ENCODE peak calls at places on chromosome 10, in ten cellular contexts. One of them, this sample, is unnamed.

GRCh38 chr10:87761892-87762291 is 56.1 kb downstream of the ATAD1 start:
- DNase-seq in AG09309: peak; percentile 35
- DNase-seq in lower lobe of right lung: no peak
- DNase-seq in retinal pigment epithelial cell: peak; percentile 27
- DNase-seq in esophagus squamous epithelium: no peak
- DNase-seq in osteocyte: no peak
- DNase-seq in MCF 10A: peak; percentile 87
- DNase-seq in type B pancreatic cell: no peak
- DNase-seq in A549: peak; percentile 58
- DNase-seq in ovary: no peak
- DNase-seq in this sample: no peak

GRCh38 chr10:102669206-102670064 is 25.2 kb downstream of the TRIM8 start:
- DNase-seq in A549: peak; percentile 34
- DNase-seq in ovary: no peak
- DNase-seq in AG09309: no peak
- DNase-seq in retinal pigment epithelial cell: peak; percentile 40
- DNase-seq in MCF 10A: peak; percentile 57
- DNase-seq in osteocyte: no peak
- DNase-seq in lower lobe of right lung: peak; percentile 83
- DNase-seq in type B pancreatic cell: no peak
- DNase-seq in esophagus squamous epithelium: no peak
- DNase-seq in this sample: peak; percentile 88

GRCh38 chr10:130003787-130004613 is 39.9 kb upstream of the EBF3 start:
- DNase-seq in retinal pigment epithelial cell: no peak
- DNase-seq in MCF 10A: no peak
- DNase-seq in type B pancreatic cell: no peak
- DNase-seq in ovary: no peak
- DNase-seq in lower lobe of right lung: no peak
- DNase-seq in esophagus squamous epithelium: no peak
- DNase-seq in A549: no peak
- DNase-seq in osteocyte: no peak
- DNase-seq in AG09309: no peak
- DNase-seq in this sample: no peak

GRCh38 chr10:24711465-24711864 is 12.2 kb downstream of the ARHGAP21 start:
- DNase-seq in esophagus squamous epithelium: no peak
- DNase-seq in type B pancreatic cell: no peak
- DNase-seq in MCF 10A: no peak
- DNase-seq in retinal pigment epithelial cell: no peak
- DNase-seq in lower lobe of right lung: no peak
- DNase-seq in osteocyte: no peak
- DNase-seq in A549: no peak
- DNase-seq in AG09309: no peak
- DNase-seq in ovary: no peak
- DNase-seq in this sample: no peak

GRCh38 chr10:12777840-12778585 is 223.5 kb downstream of the CCDC3 start:
- DNase-seq in MCF 10A: no peak
- DNase-seq in ovary: no peak
- DNase-seq in type B pancreatic cell: no peak
- DNase-seq in retinal pigment epithelial cell: no peak
- DNase-seq in AG09309: no peak
- DNase-seq in lower lobe of right lung: no peak
- DNase-seq in A549: no peak
- DNase-seq in esophagus squamous epithelium: no peak
- DNase-seq in osteocyte: no peak
- DNase-seq in this sample: peak; percentile 17

GRCh38 chr10:5585517-5586222 is 60.9 kb downstream of the CALML3 start:
- DNase-seq in MCF 10A: peak; percentile 43
- DNase-seq in A549: no peak
- DNase-seq in lower lobe of right lung: peak; percentile 50
- DNase-seq in osteocyte: no peak
- DNase-seq in AG09309: no peak
- DNase-seq in retinal pigment epithelial cell: no peak
- DNase-seq in esophagus squamous epithelium: no peak
- DNase-seq in ovary: no peak
- DNase-seq in type B pancreatic cell: no peak
- DNase-seq in this sample: peak; percentile 80

GRCh38 chr10:1732501-1733123 is 4.7 kb downstream of the ADARB2 start:
- DNase-seq in osteocyte: no peak
- DNase-seq in retinal pigment epithelial cell: no peak
- DNase-seq in MCF 10A: peak; percentile 78
- DNase-seq in type B pancreatic cell: no peak
- DNase-seq in esophagus squamous epithelium: no peak
- DNase-seq in lower lobe of right lung: no peak
- DNase-seq in A549: no peak
- DNase-seq in ovary: no peak
- DNase-seq in AG09309: no peak
- DNase-seq in this sample: no peak

GRCh38 chr10:45602082-45602730 is 70.4 kb downstream of the ZFAND4 start:
- DNase-seq in ovary: no peak
- DNase-seq in osteocyte: no peak
- DNase-seq in AG09309: no peak
- DNase-seq in A549: no peak
- DNase-seq in esophagus squamous epithelium: no peak
- DNase-seq in type B pancreatic cell: no peak
- DNase-seq in retinal pigment epithelial cell: no peak
- DNase-seq in lower lobe of right lung: no peak
- DNase-seq in MCF 10A: peak; percentile 5
- DNase-seq in this sample: no peak

GRCh38 chr10:117684673-117685211 is 142.2 kb downstream of the EMX2 start:
- DNase-seq in AG09309: no peak
- DNase-seq in esophagus squamous epithelium: no peak
- DNase-seq in osteocyte: peak; percentile 88
- DNase-seq in ovary: peak; percentile 34
- DNase-seq in retinal pigment epithelial cell: no peak
- DNase-seq in type B pancreatic cell: no peak
- DNase-seq in lower lobe of right lung: peak; percentile 54
- DNase-seq in MCF 10A: peak; percentile 91
- DNase-seq in A549: peak; percentile 40
- DNase-seq in this sample: peak; percentile 32

GRCh38 chr10:132630666-132631347 is 93.2 kb downstream of the INPP5A start:
- DNase-seq in type B pancreatic cell: no peak
- DNase-seq in retinal pigment epithelial cell: no peak
- DNase-seq in MCF 10A: no peak
- DNase-seq in ovary: peak; percentile 72
- DNase-seq in lower lobe of right lung: peak; percentile 51
- DNase-seq in osteocyte: no peak
- DNase-seq in AG09309: no peak
- DNase-seq in esophagus squamous epithelium: no peak
- DNase-seq in A549: no peak
- DNase-seq in this sample: no peak

GRCh38 chr10:61992683-61993629 is 91.5 kb downstream of the ARID5B start:
- DNase-seq in ovary: no peak
- DNase-seq in osteocyte: no peak
- DNase-seq in retinal pigment epithelial cell: peak; percentile 94
- DNase-seq in MCF 10A: peak; percentile 90
- DNase-seq in lower lobe of right lung: peak; percentile 55
- DNase-seq in type B pancreatic cell: no peak
- DNase-seq in A549: peak; percentile 50
- DNase-seq in AG09309: peak; percentile 95
- DNase-seq in esophagus squamous epithelium: no peak
- DNase-seq in this sample: peak; percentile 8

GRCh38 chr10:101560293-101561067 is 27.6 kb downstream of the POLL start:
- DNase-seq in AG09309: no peak
- DNase-seq in lower lobe of right lung: no peak
- DNase-seq in type B pancreatic cell: peak; percentile 52
- DNase-seq in osteocyte: peak; percentile 75
- DNase-seq in esophagus squamous epithelium: no peak
- DNase-seq in MCF 10A: no peak
- DNase-seq in A549: no peak
- DNase-seq in ovary: no peak
- DNase-seq in retinal pigment epithelial cell: no peak
- DNase-seq in this sample: no peak

GRCh38 chr10:16950686-16951681 is 133.8 kb upstream of the RSU1 start:
- DNase-seq in AG09309: no peak
- DNase-seq in lower lobe of right lung: no peak
- DNase-seq in osteocyte: no peak
- DNase-seq in MCF 10A: peak; percentile 33
- DNase-seq in type B pancreatic cell: no peak
- DNase-seq in retinal pigment epithelial cell: peak; percentile 78
- DNase-seq in A549: peak; percentile 13
- DNase-seq in ovary: no peak
- DNase-seq in esophagus squamous epithelium: no peak
- DNase-seq in this sample: peak; percentile 23

GRCh38 chr10:59606551-59606961 is 103.1 kb downstream of the SLC16A9 start:
- DNase-seq in osteocyte: no peak
- DNase-seq in esophagus squamous epithelium: no peak
- DNase-seq in A549: no peak
- DNase-seq in AG09309: no peak
- DNase-seq in ovary: no peak
- DNase-seq in type B pancreatic cell: no peak
- DNase-seq in MCF 10A: peak; percentile 79
- DNase-seq in lower lobe of right lung: no peak
- DNase-seq in retinal pigment epithelial cell: peak; percentile 88
- DNase-seq in this sample: no peak

GRCh38 chr10:5490698-5491464 is 8.5 kb downstream of the CALML5 start:
- DNase-seq in lower lobe of right lung: no peak
- DNase-seq in osteocyte: no peak
- DNase-seq in AG09309: no peak
- DNase-seq in A549: no peak
- DNase-seq in ovary: no peak
- DNase-seq in retinal pigment epithelial cell: no peak
- DNase-seq in esophagus squamous epithelium: no peak
- DNase-seq in MCF 10A: no peak
- DNase-seq in type B pancreatic cell: no peak
- DNase-seq in this sample: no peak

GRCh38 chr10:119281581-119282071 is 74.3 kb downstream of the GRK5 start:
- DNase-seq in AG09309: no peak
- DNase-seq in type B pancreatic cell: no peak
- DNase-seq in esophagus squamous epithelium: no peak
- DNase-seq in retinal pigment epithelial cell: peak; percentile 41
- DNase-seq in osteocyte: no peak
- DNase-seq in MCF 10A: peak; percentile 74
- DNase-seq in ovary: peak; percentile 78
- DNase-seq in lower lobe of right lung: no peak
- DNase-seq in A549: no peak
- DNase-seq in this sample: peak; percentile 98

GRCh38 chr10:5971315-5971832 is 6.0 kb downstream of the IL15RA start:
- DNase-seq in ovary: no peak
- DNase-seq in A549: no peak
- DNase-seq in osteocyte: peak; percentile 57
- DNase-seq in retinal pigment epithelial cell: no peak
- DNase-seq in lower lobe of right lung: peak; percentile 47
- DNase-seq in esophagus squamous epithelium: no peak
- DNase-seq in AG09309: no peak
- DNase-seq in type B pancreatic cell: no peak
- DNase-seq in MCF 10A: peak; percentile 65
- DNase-seq in this sample: no peak

GRCh38 chr10:122112625-122113160 is 123.7 kb downstream of the TACC2 start:
- DNase-seq in lower lobe of right lung: peak; percentile 91
- DNase-seq in esophagus squamous epithelium: no peak
- DNase-seq in MCF 10A: peak; percentile 95
- DNase-seq in retinal pigment epithelial cell: peak; percentile 82
- DNase-seq in A549: peak; percentile 96
- DNase-seq in osteocyte: peak; percentile 96
- DNase-seq in type B pancreatic cell: peak; percentile 85
- DNase-seq in AG09309: peak; percentile 87
- DNase-seq in ovary: peak; percentile 87
- DNase-seq in this sample: peak; percentile 90
- TF ChIP-seq CTCF in lower lobe of right lung: peak; percentile 64
- TF ChIP-seq CTCF in esophagus squamous epithelium: peak; percentile 62
- TF ChIP-seq CTCF in MCF 10A: peak; percentile 30
- TF ChIP-seq CTCF in retinal pigment epithelial cell: peak; percentile 44
- TF ChIP-seq CTCF in A549: peak; percentile 62
- TF ChIP-seq CTCF in osteocyte: peak; percentile 59
- TF ChIP-seq CTCF in type B pancreatic cell: no peak
- TF ChIP-seq CTCF in AG09309: peak; percentile 34
- TF ChIP-seq CTCF in ovary: peak; percentile 87
- TF ChIP-seq CTCF in this sample: peak; percentile 11

GRCh38 chr10:70479161-70479531 is 579 bp downstream of the PALD1 start:
- DNase-seq in A549: peak; percentile 20
- DNase-seq in osteocyte: no peak
- DNase-seq in esophagus squamous epithelium: no peak
- DNase-seq in ovary: peak; percentile 53
- DNase-seq in type B pancreatic cell: no peak
- DNase-seq in MCF 10A: no peak
- DNase-seq in retinal pigment epithelial cell: no peak
- DNase-seq in lower lobe of right lung: no peak
- DNase-seq in AG09309: no peak
- DNase-seq in this sample: no peak
- TF ChIP-seq CTCF in A549: no peak
- TF ChIP-seq CTCF in osteocyte: no peak
- TF ChIP-seq CTCF in esophagus squamous epithelium: no peak
- TF ChIP-seq CTCF in ovary: no peak
- TF ChIP-seq CTCF in type B pancreatic cell: no peak
- TF ChIP-seq CTCF in MCF 10A: no peak
- TF ChIP-seq CTCF in retinal pigment epithelial cell: peak; percentile 2
- TF ChIP-seq CTCF in lower lobe of right lung: no peak
- TF ChIP-seq CTCF in AG09309: no peak
- TF ChIP-seq CTCF in this sample: no peak

GRCh38 chr10:100370561-100370975 is 23.5 kb downstream of the SCD start:
- DNase-seq in osteocyte: no peak
- DNase-seq in AG09309: peak; percentile 4
- DNase-seq in A549: peak; percentile 73
- DNase-seq in MCF 10A: peak; percentile 72
- DNase-seq in type B pancreatic cell: no peak
- DNase-seq in ovary: no peak
- DNase-seq in lower lobe of right lung: no peak
- DNase-seq in retinal pigment epithelial cell: peak; percentile 68
- DNase-seq in esophagus squamous epithelium: no peak
- DNase-seq in this sample: no peak

GRCh38 chr10:100373298-100374136 is 26.5 kb downstream of the SCD start:
- DNase-seq in AG09309: peak; percentile 96
- DNase-seq in esophagus squamous epithelium: peak; percentile 78
- DNase-seq in osteocyte: peak; percentile 98
- DNase-seq in MCF 10A: peak; percentile 100
- DNase-seq in retinal pigment epithelial cell: peak; percentile 100
- DNase-seq in A549: peak; percentile 100
- DNase-seq in lower lobe of right lung: peak; percentile 99
- DNase-seq in ovary: peak; percentile 94
- DNase-seq in type B pancreatic cell: peak; percentile 95
- DNase-seq in this sample: peak; percentile 99

GRCh38 chr10:100370976-100371706 is 24.1 kb downstream of the SCD start:
- DNase-seq in lower lobe of right lung: peak; percentile 80
- DNase-seq in osteocyte: peak; percentile 88
- DNase-seq in retinal pigment epithelial cell: peak; percentile 78
- DNase-seq in MCF 10A: peak; percentile 88
- DNase-seq in AG09309: peak; percentile 39
- DNase-seq in A549: peak; percentile 89
- DNase-seq in type B pancreatic cell: peak; percentile 76
- DNase-seq in esophagus squamous epithelium: no peak
- DNase-seq in ovary: no peak
- DNase-seq in this sample: peak; percentile 25

GRCh38 chr10:100374137-100374655 is 27.2 kb downstream of the SCD start:
- DNase-seq in AG09309: no peak
- DNase-seq in retinal pigment epithelial cell: no peak
- DNase-seq in A549: no peak
- DNase-seq in ovary: no peak
- DNase-seq in MCF 10A: no peak
- DNase-seq in esophagus squamous epithelium: no peak
- DNase-seq in lower lobe of right lung: no peak
- DNase-seq in osteocyte: no peak
- DNase-seq in type B pancreatic cell: no peak
- DNase-seq in this sample: no peak

GRCh38 chr10:100372415-100373297 is 25.6 kb downstream of the SCD start:
- DNase-seq in osteocyte: no peak
- DNase-seq in retinal pigment epithelial cell: no peak
- DNase-seq in ovary: no peak
- DNase-seq in A549: no peak
- DNase-seq in type B pancreatic cell: no peak
- DNase-seq in esophagus squamous epithelium: no peak
- DNase-seq in MCF 10A: no peak
- DNase-seq in AG09309: no peak
- DNase-seq in lower lobe of right lung: no peak
- DNase-seq in this sample: no peak
- TF ChIP-seq CTCF in osteocyte: no peak
- TF ChIP-seq CTCF in retinal pigment epithelial cell: no peak
- TF ChIP-seq CTCF in ovary: no peak
- TF ChIP-seq CTCF in A549: no peak
- TF ChIP-seq CTCF in type B pancreatic cell: no peak
- TF ChIP-seq CTCF in esophagus squamous epithelium: no peak
- TF ChIP-seq CTCF in MCF 10A: no peak
- TF ChIP-seq CTCF in AG09309: no peak
- TF ChIP-seq CTCF in lower lobe of right lung: no peak
- TF ChIP-seq CTCF in this sample: no peak

GRCh38 chr10:66215005-66215404 is 710.8 kb upstream of the LRRTM3 start:
- DNase-seq in esophagus squamous epithelium: no peak
- DNase-seq in ovary: no peak
- DNase-seq in MCF 10A: peak; percentile 2
- DNase-seq in osteocyte: no peak
- DNase-seq in A549: peak; percentile 11
- DNase-seq in type B pancreatic cell: no peak
- DNase-seq in lower lobe of right lung: no peak
- DNase-seq in retinal pigment epithelial cell: no peak
- DNase-seq in AG09309: no peak
- DNase-seq in this sample: no peak
- TF ChIP-seq CTCF in esophagus squamous epithelium: no peak
- TF ChIP-seq CTCF in ovary: no peak
- TF ChIP-seq CTCF in MCF 10A: no peak
- TF ChIP-seq CTCF in osteocyte: no peak
- TF ChIP-seq CTCF in A549: peak; percentile 6
- TF ChIP-seq CTCF in type B pancreatic cell: peak; percentile 47
- TF ChIP-seq CTCF in lower lobe of right lung: no peak
- TF ChIP-seq CTCF in retinal pigment epithelial cell: peak; percentile 17
- TF ChIP-seq CTCF in AG09309: no peak
- TF ChIP-seq CTCF in this sample: no peak

This sample was measured in thyroid gland.